ENCODE peak calls at places on chromosomes 12 and 14, in ten cellular contexts. One of them, this sample, is unnamed.

GRCh38 chr14:78142994-78143393 is 27.2 kb upstream of the NRXN3 start:
- DNase-seq in iris pigment epithelial cell: no peak
- DNase-seq in HEK293T: no peak
- DNase-seq in fibroblast of lung: no peak
- DNase-seq in RPMI8226: no peak
- DNase-seq in hypothalamus: no peak
- DNase-seq in dorsolateral prefrontal cortex: no peak
- DNase-seq in SW480: no peak
- DNase-seq in EL: no peak
- DNase-seq in transverse colon: no peak
- DNase-seq in this sample: no peak

GRCh38 chr12:28242129-28242887 is 52.1 kb downstream of the CCDC91 start:
- DNase-seq in iris pigment epithelial cell: no peak
- DNase-seq in HEK293T: no peak
- DNase-seq in fibroblast of lung: no peak
- DNase-seq in RPMI8226: no peak
- DNase-seq in hypothalamus: no peak
- DNase-seq in dorsolateral prefrontal cortex: no peak
- DNase-seq in SW480: no peak
- DNase-seq in EL: no peak
- DNase-seq in transverse colon: no peak
- DNase-seq in this sample: no peak

GRCh38 chr12:59452259-59452658 is 143.6 kb upstream of the SLC16A7 start:
- DNase-seq in iris pigment epithelial cell: peak
- DNase-seq in HEK293T: no peak
- DNase-seq in fibroblast of lung: peak
- DNase-seq in RPMI8226: no peak
- DNase-seq in hypothalamus: no peak
- DNase-seq in dorsolateral prefrontal cortex: no peak
- DNase-seq in SW480: no peak
- DNase-seq in EL: peak
- DNase-seq in transverse colon: no peak
- DNase-seq in this sample: peak

GRCh38 chr12:116393859-116394650 is 116.6 kb upstream of the MED13L start:
- DNase-seq in iris pigment epithelial cell: no peak
- DNase-seq in HEK293T: no peak
- DNase-seq in fibroblast of lung: no peak
- DNase-seq in RPMI8226: no peak
- DNase-seq in hypothalamus: no peak
- DNase-seq in dorsolateral prefrontal cortex: no peak
- DNase-seq in SW480: no peak
- DNase-seq in EL: no peak
- DNase-seq in transverse colon: no peak
- DNase-seq in this sample: no peak

GRCh38 chr12:96242597-96242996 is 48.4 kb downstream of the ELK3 start:
- DNase-seq in iris pigment epithelial cell: no peak
- DNase-seq in HEK293T: no peak
- DNase-seq in fibroblast of lung: no peak
- DNase-seq in RPMI8226: no peak
- DNase-seq in hypothalamus: no peak
- DNase-seq in dorsolateral prefrontal cortex: no peak
- DNase-seq in SW480: no peak
- DNase-seq in EL: no peak
- DNase-seq in transverse colon: no peak
- DNase-seq in this sample: no peak

GRCh38 chr14:26841920-26842741 is 244.3 kb upstream of the NOVA1 start:
- DNase-seq in iris pigment epithelial cell: peak
- DNase-seq in HEK293T: no peak
- DNase-seq in fibroblast of lung: peak
- DNase-seq in RPMI8226: no peak
- DNase-seq in hypothalamus: no peak
- DNase-seq in dorsolateral prefrontal cortex: no peak
- DNase-seq in SW480: peak
- DNase-seq in EL: no peak
- DNase-seq in transverse colon: peak
- DNase-seq in this sample: peak

GRCh38 chr14:96989293-96989692 is 192.1 kb downstream of the VRK1 start:
- DNase-seq in iris pigment epithelial cell: no peak
- DNase-seq in HEK293T: no peak
- DNase-seq in fibroblast of lung: no peak
- DNase-seq in RPMI8226: no peak
- DNase-seq in hypothalamus: peak
- DNase-seq in dorsolateral prefrontal cortex: peak
- DNase-seq in SW480: no peak
- DNase-seq in EL: no peak
- DNase-seq in transverse colon: no peak
- DNase-seq in this sample: no peak

GRCh38 chr12:110641512-110641911 is 27.6 kb downstream of the TCTN1 start:
- DNase-seq in iris pigment epithelial cell: peak
- DNase-seq in HEK293T: peak
- DNase-seq in fibroblast of lung: no peak
- DNase-seq in RPMI8226: no peak
- DNase-seq in hypothalamus: no peak
- DNase-seq in dorsolateral prefrontal cortex: peak
- DNase-seq in SW480: no peak
- DNase-seq in EL: no peak
- DNase-seq in transverse colon: no peak
- DNase-seq in this sample: no peak

GRCh38 chr14:95623195-95623594 is 63.0 kb upstream of the TCL1B start:
- DNase-seq in iris pigment epithelial cell: no peak
- DNase-seq in HEK293T: no peak
- DNase-seq in fibroblast of lung: no peak
- DNase-seq in RPMI8226: no peak
- DNase-seq in hypothalamus: no peak
- DNase-seq in dorsolateral prefrontal cortex: no peak
- DNase-seq in SW480: no peak
- DNase-seq in EL: no peak
- DNase-seq in transverse colon: no peak
- DNase-seq in this sample: no peak

GRCh38 chr14:101560534-101561113 is 671 bp upstream of the DIO3 start:
- DNase-seq in iris pigment epithelial cell: no peak
- DNase-seq in HEK293T: no peak
- DNase-seq in fibroblast of lung: no peak
- DNase-seq in RPMI8226: no peak
- DNase-seq in hypothalamus: no peak
- DNase-seq in dorsolateral prefrontal cortex: no peak
- DNase-seq in SW480: no peak
- DNase-seq in EL: no peak
- DNase-seq in transverse colon: no peak
- DNase-seq in this sample: no peak

GRCh38 chr12:34597548-34598351 is 575.5 kb downstream of the ALG10 start:
- DNase-seq in iris pigment epithelial cell: no peak
- DNase-seq in HEK293T: peak
- DNase-seq in fibroblast of lung: no peak
- DNase-seq in RPMI8226: no peak
- DNase-seq in hypothalamus: no peak
- DNase-seq in dorsolateral prefrontal cortex: no peak
- DNase-seq in SW480: no peak
- DNase-seq in EL: no peak
- DNase-seq in transverse colon: peak
- DNase-seq in this sample: no peak

GRCh38 chr12:124075836-124076235 is 102.8 kb downstream of the ZNF664 start:
- DNase-seq in iris pigment epithelial cell: no peak
- DNase-seq in HEK293T: no peak
- DNase-seq in fibroblast of lung: no peak
- DNase-seq in RPMI8226: no peak
- DNase-seq in hypothalamus: no peak
- DNase-seq in dorsolateral prefrontal cortex: no peak
- DNase-seq in SW480: no peak
- DNase-seq in EL: no peak
- DNase-seq in transverse colon: no peak
- DNase-seq in this sample: no peak

GRCh38 chr12:94057262-94058151 is 90.9 kb upstream of the PLXNC1 start:
- DNase-seq in iris pigment epithelial cell: no peak
- DNase-seq in HEK293T: no peak
- DNase-seq in fibroblast of lung: no peak
- DNase-seq in RPMI8226: no peak
- DNase-seq in hypothalamus: no peak
- DNase-seq in dorsolateral prefrontal cortex: no peak
- DNase-seq in SW480: no peak
- DNase-seq in EL: peak
- DNase-seq in transverse colon: no peak
- DNase-seq in this sample: peak

GRCh38 chr12:99910342-99910741 is 74.4 kb downstream of the ANKS1B start:
- DNase-seq in iris pigment epithelial cell: no peak
- DNase-seq in HEK293T: no peak
- DNase-seq in fibroblast of lung: no peak
- DNase-seq in RPMI8226: no peak
- DNase-seq in hypothalamus: no peak
- DNase-seq in dorsolateral prefrontal cortex: no peak
- DNase-seq in SW480: no peak
- DNase-seq in EL: no peak
- DNase-seq in transverse colon: no peak
- DNase-seq in this sample: no peak

GRCh38 chr14:31937730-31938346 is 139.3 kb upstream of the ARHGAP5 start:
- DNase-seq in iris pigment epithelial cell: peak
- DNase-seq in HEK293T: no peak
- DNase-seq in fibroblast of lung: peak
- DNase-seq in RPMI8226: peak
- DNase-seq in hypothalamus: peak
- DNase-seq in dorsolateral prefrontal cortex: peak
- DNase-seq in SW480: peak
- DNase-seq in EL: peak
- DNase-seq in transverse colon: peak
- DNase-seq in this sample: peak

GRCh38 chr12:6809056-6809455 is 12.6 kb upstream of the GPR162 start:
- DNase-seq in iris pigment epithelial cell: no peak
- DNase-seq in HEK293T: no peak
- DNase-seq in fibroblast of lung: no peak
- DNase-seq in RPMI8226: no peak
- DNase-seq in hypothalamus: no peak
- DNase-seq in dorsolateral prefrontal cortex: no peak
- DNase-seq in SW480: no peak
- DNase-seq in EL: no peak
- DNase-seq in transverse colon: no peak
- DNase-seq in this sample: no peak

GRCh38 chr12:128056299-128056885 is 210.6 kb upstream of the TMEM132C start:
- DNase-seq in iris pigment epithelial cell: no peak
- DNase-seq in HEK293T: no peak
- DNase-seq in fibroblast of lung: no peak
- DNase-seq in RPMI8226: no peak
- DNase-seq in hypothalamus: no peak
- DNase-seq in dorsolateral prefrontal cortex: no peak
- DNase-seq in SW480: no peak
- DNase-seq in EL: no peak
- DNase-seq in transverse colon: no peak
- DNase-seq in this sample: no peak